ENCODE peak calls at places on chromosomes 4 and X, in eight cellular contexts. N is heart left ventricle, R is uterus, X is choroid plexus epithelial cell, C is left ventricle myocardium inferior, T is neural progenitor cell, K is astrocyte of the spinal cord, H is MM.1S. D is an unnamed sample.

GRCh38 chrX:11328134-11328533 is 34.9 kb downstream of the AMELX start:
- DNase-seq in N (no peak), K (no peak), T (no peak), X (no peak), R (no peak), C (no peak), H (no peak), D (no peak)

GRCh38 chrX:23656684-23657083 is 10.6 kb upstream of the PRDX4 start:
- DNase-seq in C (no peak), N (no peak), K (no peak), R (no peak), X (peak), H (no peak), T (no peak), D (no peak)

GRCh38 chr4:108611360-108611759 is 9.0 kb upstream of the RPL34 start:
- DNase-seq in C (no peak), N (no peak), T (peak), R (no peak), H (no peak), K (no peak), X (peak), D (no peak)

GRCh38 chrX:26071618-26072017 is 66.5 kb upstream of the MAGEB18 start:
- DNase-seq in X (no peak), K (no peak), C (no peak), R (no peak), H (no peak), T (no peak), N (no peak), D (no peak)

GRCh38 chr4:90159193-90159592 is 32.0 kb downstream of the CCSER1 start:
- DNase-seq in X (no peak), K (peak), R (no peak), H (no peak), N (no peak), C (no peak), T (no peak), D (no peak)

GRCh38 chrX:65407157-65407626 is 127.4 kb downstream of the LAS1L start:
- DNase-seq in N (no peak), K (no peak), H (no peak), T (peak), R (no peak), C (no peak), X (no peak), D (no peak)

GRCh38 chr4:25857403-25857802 is 5.4 kb downstream of the SEL1L3 start:
- DNase-seq in H (no peak), X (peak), T (no peak), N (no peak), K (no peak), C (no peak), R (no peak), D (no peak)

GRCh38 chr4:13541720-13542576 is 2.4 kb downstream of the NKX3-2 start:
- DNase-seq in T (peak), R (no peak), K (no peak), C (no peak), N (no peak), H (no peak), X (no peak), D (peak)

GRCh38 chr4:186158966-186159365 is 32.4 kb upstream of the CYP4V2 start:
- DNase-seq in N (no peak), R (no peak), H (no peak), X (no peak), C (no peak), K (no peak), T (no peak), D (no peak)

GRCh38 chr4:48333587-48333986 is 7.7 kb upstream of the SLAIN2 start:
- DNase-seq in K (no peak), T (no peak), H (no peak), C (no peak), N (no peak), R (no peak), X (no peak), D (no peak)

GRCh38 chrX:20623448-20623847 is 356.7 kb upstream of the RPS6KA3 start:
- DNase-seq in N (no peak), C (no peak), T (no peak), K (peak), X (no peak), R (no peak), H (no peak), D (no peak)

GRCh38 chrX:101097546-101098453 is at the start of gene CENPI:
- DNase-seq in K (peak), H (peak), C (peak), X (peak), R (peak), N (peak), T (peak), D (peak)

GRCh38 chrX:102599950-102600579 is 750 bp downstream of the ARMCX5 start:
- DNase-seq in R (no peak), X (peak), T (no peak), N (no peak), H (no peak), K (peak), C (no peak), D (no peak)
- TF ChIP-seq CTCF in R (no peak), X (peak), T (no peak), N (no peak), H (no peak), K (no peak), C (no peak), D (no peak)

DNA sequence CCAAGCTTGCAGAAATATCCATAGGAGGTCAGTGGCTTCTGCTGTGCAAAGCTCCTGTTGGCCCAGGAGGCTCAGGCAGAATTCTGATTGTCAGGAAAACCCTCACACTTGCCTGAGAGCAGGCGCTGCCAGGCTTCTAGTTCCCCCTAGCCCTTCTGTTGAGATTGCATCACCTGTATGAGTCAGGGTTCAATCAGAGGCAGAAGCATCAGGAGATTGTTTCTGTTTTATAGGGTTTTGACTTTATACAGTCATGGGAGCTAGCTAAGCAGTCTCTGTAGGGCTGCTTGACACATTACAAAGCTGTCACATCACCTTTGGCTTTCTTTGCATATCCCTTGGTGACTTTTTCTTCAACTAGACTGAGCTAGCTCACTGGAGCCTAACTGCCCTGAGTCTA is 27.8 kb downstream of the DIPK2B start:
- DNase-seq in T (no peak), H (no peak), C (no peak), R (no peak), X (peak), N (no peak), K (peak), D (no peak)
- TF ChIP-seq CTCF in T (no peak), H (no peak), C (no peak), R (no peak), X (no peak), N (no peak), K (no peak), D (no peak)

GRCh38 chrX:131366387-131366786 is 77.3 kb upstream of the IGSF1 start:
- DNase-seq in N (no peak), T (no peak), X (no peak), H (peak), K (no peak), R (no peak), C (no peak), D (peak)
- TF ChIP-seq CTCF in N (peak), T (peak), X (no peak), H (peak), K (no peak), R (no peak), C (peak), D (no peak)

GRCh38 chr4:174828845-174829701 is at the start of gene GLRA3:
- DNase-seq in H (peak), C (no peak), X (peak), T (peak), R (peak), N (peak), K (peak), D (peak)

GRCh38 chr4:174826660-174827059 is 2.4 kb downstream of the GLRA3 start:
- DNase-seq in N (no peak), C (no peak), H (no peak), R (no peak), T (no peak), K (no peak), X (no peak), D (no peak)
- TF ChIP-seq CTCF in N (no peak), C (no peak), H (peak), R (no peak), T (peak), K (no peak), X (peak), D (no peak)

GRCh38 chr4:172871381-172871780 is 297.2 kb upstream of the GALNT7 start:
- DNase-seq in T (no peak), R (no peak), C (no peak), K (no peak), H (no peak), N (no peak), X (peak), D (no peak)
- TF ChIP-seq CTCF in T (no peak), R (no peak), C (no peak), K (no peak), H (no peak), N (no peak), X (peak), D (no peak)

DNA sequence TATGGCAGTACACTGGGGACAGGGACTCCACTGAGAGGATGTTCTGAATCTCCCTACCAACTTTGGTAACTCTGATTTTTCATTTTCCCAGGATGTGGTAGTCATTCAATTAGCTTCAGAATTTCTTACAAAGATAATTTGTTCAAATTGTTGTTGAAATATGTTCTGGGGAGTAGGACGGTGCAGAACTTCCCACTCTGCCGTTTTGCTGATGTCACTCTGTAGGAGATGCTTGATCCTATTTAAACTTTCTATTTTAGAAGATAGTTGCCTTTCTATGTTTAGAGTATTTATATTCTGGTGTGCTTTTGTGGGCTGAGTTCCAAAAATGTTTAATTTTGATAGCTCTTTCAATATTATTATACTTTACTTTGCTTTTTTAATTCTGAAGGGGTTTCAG is 55.2 kb downstream of the ADAM29 start:
- DNase-seq in T (no peak), C (no peak), N (no peak), R (no peak), H (no peak), K (no peak), X (no peak), D (no peak)
- TF ChIP-seq CTCF in T (no peak), C (no peak), N (no peak), R (no peak), H (no peak), K (no peak), X (no peak), D (no peak)

GRCh38 chr4:158781963-158782362 is 13.1 kb downstream of the FNIP2 start:
- DNase-seq in T (no peak), H (no peak), K (no peak), X (peak), N (no peak), R (no peak), C (no peak), D (no peak)
- TF ChIP-seq CTCF in T (no peak), H (no peak), K (no peak), X (peak), N (no peak), R (no peak), C (no peak), D (no peak)

GRCh38 chr4:62953752-62954151 is 1455.5 kb downstream of the TECRL start:
- DNase-seq in R (no peak), C (no peak), X (no peak), N (no peak), H (no peak), T (no peak), K (no peak), D (no peak)
- TF ChIP-seq CTCF in R (no peak), C (no peak), X (no peak), N (no peak), H (no peak), T (no peak), K (no peak), D (no peak)